ENCODE peak calls at places on chromosomes 6 and 20, in four cellular contexts. One of them, this sample, is unnamed.

GRCh38 chr20:22460803-22461202 is 123.6 kb downstream of the FOXA2 start:
- DNase-seq in K562: no peak
- DNase-seq in GM12878: no peak
- DNase-seq in HL-60: no peak
- DNase-seq in this sample: no peak

GRCh38 chr6:38671885-38672467 is 31.0 kb downstream of the GLO1 start:
- DNase-seq in K562: peak
- DNase-seq in GM12878: peak
- DNase-seq in HL-60: peak
- DNase-seq in this sample: no peak

GRCh38 chr6:28643017-28643740 is 117.5 kb downstream of the GPX5 start:
- DNase-seq in K562: peak
- DNase-seq in GM12878: peak
- DNase-seq in HL-60: peak
- DNase-seq in this sample: no peak

GRCh38 chr6:41591859-41592502 is 45.8 kb downstream of the FOXP4 start:
- DNase-seq in K562: peak
- DNase-seq in GM12878: peak
- DNase-seq in HL-60: peak
- DNase-seq in this sample: peak

GRCh38 chr20:64203037-64203777 is 39.0 kb downstream of the MYT1 start:
- DNase-seq in K562: no peak
- DNase-seq in GM12878: no peak
- DNase-seq in HL-60: no peak
- DNase-seq in this sample: no peak

GRCh38 chr20:55354700-55355099 is 650.6 kb downstream of the CBLN4 start:
- DNase-seq in K562: no peak
- DNase-seq in GM12878: no peak
- DNase-seq in HL-60: no peak
- DNase-seq in this sample: no peak

GRCh38 chr20:58054744-58055373 is 173.6 kb downstream of the ANKRD60 start:
- DNase-seq in K562: no peak
- DNase-seq in GM12878: no peak
- DNase-seq in HL-60: no peak
- DNase-seq in this sample: no peak

GRCh38 chr6:166490671-166491500 is 95.6 kb downstream of the RAMACL start:
- DNase-seq in K562: no peak
- DNase-seq in GM12878: no peak
- DNase-seq in HL-60: no peak
- DNase-seq in this sample: no peak

GRCh38 chr6:170514908-170515307 is 38.2 kb downstream of the PSMB1 start:
- DNase-seq in K562: no peak
- DNase-seq in GM12878: no peak
- DNase-seq in HL-60: no peak
- DNase-seq in this sample: no peak

GRCh38 chr20:10315138-10315537 is 96.5 kb downstream of the SNAP25 start:
- DNase-seq in K562: no peak
- DNase-seq in GM12878: no peak
- DNase-seq in HL-60: no peak
- DNase-seq in this sample: no peak

GRCh38 chr20:10411673-10412072 is 22.3 kb downstream of the MKKS start:
- DNase-seq in K562: no peak
- DNase-seq in GM12878: no peak
- DNase-seq in HL-60: no peak
- DNase-seq in this sample: no peak

GRCh38 chr20:32672982-32673727 is 586 bp downstream of the C20orf203 start:
- DNase-seq in K562: peak
- DNase-seq in GM12878: no peak
- DNase-seq in HL-60: peak
- DNase-seq in this sample: peak

GRCh38 chr6:16108419-16108818 is 20.5 kb upstream of the MYLIP start:
- DNase-seq in K562: no peak
- DNase-seq in GM12878: no peak
- DNase-seq in HL-60: no peak
- DNase-seq in this sample: no peak

GRCh38 chr6:35046862-35047261 is 94.3 kb downstream of the TCP11 start:
- DNase-seq in K562: no peak
- DNase-seq in GM12878: no peak
- DNase-seq in HL-60: no peak
- DNase-seq in this sample: no peak

GRCh38 chr6:129238991-129239390 is 356.1 kb downstream of the LAMA2 start:
- DNase-seq in K562: no peak
- DNase-seq in GM12878: no peak
- DNase-seq in HL-60: no peak
- DNase-seq in this sample: no peak

GRCh38 chr20:44166477-44166876 is 20.5 kb downstream of the JPH2 start:
- DNase-seq in K562: no peak
- DNase-seq in GM12878: no peak
- DNase-seq in HL-60: no peak
- DNase-seq in this sample: no peak

GRCh38 chr20:56429496-56429895 is 17.4 kb downstream of the CASS4 start:
- DNase-seq in K562: peak
- DNase-seq in GM12878: no peak
- DNase-seq in HL-60: no peak
- DNase-seq in this sample: no peak

GRCh38 chr20:2750343-2751251 is 49.8 kb downstream of the CPXM1 start:
- DNase-seq in K562: peak
- DNase-seq in GM12878: no peak
- DNase-seq in HL-60: peak
- DNase-seq in this sample: no peak

GRCh38 chr6:81734081-81734480 is 18.4 kb downstream of the TENT5A start:
- DNase-seq in K562: no peak
- DNase-seq in GM12878: no peak
- DNase-seq in HL-60: no peak
- DNase-seq in this sample: no peak

GRCh38 chr6:49087372-49087771 is 375.7 kb downstream of the MMUT start:
- DNase-seq in K562: no peak
- DNase-seq in GM12878: no peak
- DNase-seq in HL-60: no peak
- DNase-seq in this sample: no peak

GRCh38 chr6:73108949-73109348 is 116.3 kb downstream of the KHDC1L start:
- DNase-seq in K562: no peak
- DNase-seq in GM12878: no peak
- DNase-seq in HL-60: no peak
- DNase-seq in this sample: no peak

GRCh38 chr20:10597637-10598036 is 76.2 kb downstream of the JAG1 start:
- DNase-seq in K562: no peak
- DNase-seq in GM12878: no peak
- DNase-seq in HL-60: no peak
- DNase-seq in this sample: no peak

GRCh38 chr6:167056370-167056769 is 57.2 kb downstream of the CEP43 start:
- DNase-seq in K562: no peak
- DNase-seq in GM12878: peak
- DNase-seq in HL-60: peak
- DNase-seq in this sample: no peak

GRCh38 chr20:50967621-50968020 is 9.0 kb downstream of the MOCS3 start:
- DNase-seq in K562: no peak
- DNase-seq in GM12878: no peak
- DNase-seq in HL-60: no peak
- DNase-seq in this sample: no peak

GRCh38 chr20:51236396-51236795 is 213.5 kb upstream of the KCNG1 start:
- DNase-seq in K562: no peak
- DNase-seq in GM12878: no peak
- DNase-seq in HL-60: no peak
- DNase-seq in this sample: no peak

GRCh38 chr6:64811145-64811544 is 895.9 kb downstream of the EYS start:
- DNase-seq in K562: no peak
- DNase-seq in GM12878: no peak
- DNase-seq in HL-60: no peak
- DNase-seq in this sample: no peak

GRCh38 chr6:143962644-143962929 is 45.5 kb downstream of the PLAGL1 start:
- DNase-seq in K562: no peak
- DNase-seq in GM12878: no peak
- DNase-seq in HL-60: no peak
- DNase-seq in this sample: no peak
- TF ChIP-seq SPI1 in K562: no peak
- TF ChIP-seq SPI1 in GM12878: no peak
- TF ChIP-seq SPI1 in HL-60: no peak
- TF ChIP-seq SPI1 in this sample: no peak

GRCh38 chr6:98834060-98835031 is at the start of gene POU3F2:
- DNase-seq in K562: peak
- DNase-seq in GM12878: no peak
- DNase-seq in HL-60: peak
- DNase-seq in this sample: peak

GRCh38 chr6:98833101-98834059 is 994 bp upstream of the POU3F2 start:
- DNase-seq in K562: no peak
- DNase-seq in GM12878: no peak
- DNase-seq in HL-60: peak
- DNase-seq in this sample: no peak

GRCh38 chr6:98832282-98833100 is 1.9 kb upstream of the POU3F2 start:
- DNase-seq in K562: no peak
- DNase-seq in GM12878: no peak
- DNase-seq in HL-60: no peak
- DNase-seq in this sample: no peak

GRCh38 chr6:98828991-98829411 is 5.4 kb upstream of the POU3F2 start:
- DNase-seq in K562: no peak
- DNase-seq in GM12878: no peak
- DNase-seq in HL-60: no peak
- DNase-seq in this sample: no peak

GRCh38 chr6:98831057-98832031 is 3.0 kb upstream of the POU3F2 start:
- DNase-seq in K562: no peak
- DNase-seq in GM12878: no peak
- DNase-seq in HL-60: no peak
- DNase-seq in this sample: no peak
- TF ChIP-seq SPI1 in K562: no peak
- TF ChIP-seq SPI1 in GM12878: no peak
- TF ChIP-seq SPI1 in HL-60: no peak
- TF ChIP-seq SPI1 in this sample: no peak

GRCh38 chr6:119647309-119647708 is 297.7 kb upstream of the MAN1A1 start:
- DNase-seq in K562: no peak
- DNase-seq in GM12878: no peak
- DNase-seq in HL-60: no peak
- DNase-seq in this sample: no peak
- TF ChIP-seq SPI1 in K562: no peak
- TF ChIP-seq SPI1 in GM12878: no peak
- TF ChIP-seq SPI1 in HL-60: no peak
- TF ChIP-seq SPI1 in this sample: no peak

DNA sequence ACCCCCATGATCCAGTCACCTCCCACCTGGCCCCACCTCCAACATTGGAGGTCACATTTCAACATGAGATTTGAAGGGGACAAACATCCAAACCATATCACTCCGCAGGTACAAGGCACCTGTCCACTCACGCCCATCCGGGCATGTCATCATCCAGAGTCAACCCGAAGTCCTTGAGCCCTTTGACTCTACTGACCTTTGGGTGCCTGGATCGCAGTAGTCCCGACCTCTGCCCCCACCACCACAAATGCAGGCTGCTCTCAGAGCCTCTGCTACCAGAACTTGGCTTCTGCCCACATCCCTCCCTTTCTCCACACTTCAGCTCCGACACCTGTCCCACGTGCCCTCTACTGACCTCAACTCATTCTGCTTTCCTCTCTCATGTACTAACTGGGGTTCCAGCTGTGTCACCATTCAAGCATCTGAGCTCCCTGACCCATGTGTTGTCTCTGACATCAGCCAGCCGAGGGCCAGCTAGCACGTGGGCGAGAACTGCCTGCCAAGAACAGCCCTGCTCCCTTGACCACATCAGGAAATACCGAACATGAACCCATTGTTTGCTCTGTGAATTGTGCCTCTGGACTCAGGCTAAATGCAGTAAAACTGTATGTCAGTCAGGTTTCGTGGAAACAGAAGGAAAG is 498.3 kb upstream of the SULF2 start:
- DNase-seq in K562: no peak
- DNase-seq in GM12878: no peak
- DNase-seq in HL-60: no peak
- DNase-seq in this sample: no peak
- TF ChIP-seq SPI1 in K562: no peak
- TF ChIP-seq SPI1 in GM12878: no peak
- TF ChIP-seq SPI1 in HL-60: no peak
- TF ChIP-seq SPI1 in this sample: no peak

GRCh38 chr20:21339499-21339898 is 36.4 kb downstream of the XRN2 start:
- DNase-seq in K562: no peak
- DNase-seq in GM12878: no peak
- DNase-seq in HL-60: no peak
- DNase-seq in this sample: no peak

GRCh38 chr20:21344216-21344615 is 41.1 kb downstream of the XRN2 start:
- DNase-seq in K562: no peak
- DNase-seq in GM12878: no peak
- DNase-seq in HL-60: no peak
- DNase-seq in this sample: no peak

GRCh38 chr20:21344961-21345360 is 41.8 kb downstream of the XRN2 start:
- DNase-seq in K562: no peak
- DNase-seq in GM12878: no peak
- DNase-seq in HL-60: no peak
- DNase-seq in this sample: no peak

GRCh38 chr20:21340991-21341722 is 38.0 kb downstream of the XRN2 start:
- DNase-seq in K562: no peak
- DNase-seq in GM12878: no peak
- DNase-seq in HL-60: no peak
- DNase-seq in this sample: no peak

GRCh38 chr20:21342656-21343345 is 39.7 kb downstream of the XRN2 start:
- DNase-seq in K562: no peak
- DNase-seq in GM12878: no peak
- DNase-seq in HL-60: no peak
- DNase-seq in this sample: no peak
- TF ChIP-seq SPI1 in K562: no peak
- TF ChIP-seq SPI1 in GM12878: no peak
- TF ChIP-seq SPI1 in HL-60: no peak
- TF ChIP-seq SPI1 in this sample: no peak

DNA sequence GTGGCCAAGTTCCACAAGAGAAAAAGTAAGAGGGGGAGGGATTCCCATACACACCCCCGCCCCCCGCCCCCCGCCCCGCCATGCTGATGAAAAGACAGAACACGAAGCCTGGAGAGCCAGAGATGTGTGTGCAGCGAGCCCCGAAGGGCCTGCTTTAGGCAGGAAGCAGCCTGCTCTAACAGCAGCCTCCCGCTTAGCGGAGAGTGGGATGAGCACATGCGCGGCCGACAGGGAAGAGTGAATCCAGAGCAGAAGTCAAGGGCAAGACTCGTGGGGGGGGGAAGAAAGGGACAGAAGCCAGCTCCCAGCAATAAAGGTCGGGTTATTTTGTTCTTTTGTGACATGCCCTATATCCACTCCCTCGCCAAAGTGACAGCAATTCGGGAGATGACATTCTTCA is 67.2 kb upstream of the PTGIS start:
- DNase-seq in K562: no peak
- DNase-seq in GM12878: no peak
- DNase-seq in HL-60: no peak
- DNase-seq in this sample: no peak
- TF ChIP-seq SPI1 in K562: no peak
- TF ChIP-seq SPI1 in GM12878: no peak
- TF ChIP-seq SPI1 in HL-60: no peak
- TF ChIP-seq SPI1 in this sample: no peak

GRCh38 chr6:101539510-101540245 is 146.2 kb downstream of the GRIK2 start:
- DNase-seq in K562: no peak
- DNase-seq in GM12878: no peak
- DNase-seq in HL-60: no peak
- DNase-seq in this sample: no peak
- TF ChIP-seq SPI1 in K562: no peak
- TF ChIP-seq SPI1 in GM12878: no peak
- TF ChIP-seq SPI1 in HL-60: no peak
- TF ChIP-seq SPI1 in this sample: no peak

This sample was measured in GM12891.